ENCODE peak calls at places on chromosomes 6 and 20, in four cellular contexts. A, I, X and L are unnamed samples.

GRCh38 chr6:23180504-23181293 is 611.3 kb downstream of the HDGFL1 start:
- DNase-seq in A (peak; percentile 51), I (no peak), X (peak; percentile 59), L (peak; percentile 92)

GRCh38 chr6:165805067-165805525 is 142.1 kb upstream of the PDE10A start:
- DNase-seq in A (no peak), I (no peak), X (no peak), L (no peak)

GRCh38 chr20:39660965-39661364 is 698.8 kb downstream of the DHX35 start:
- DNase-seq in A (no peak), I (no peak), X (no peak), L (peak; percentile 8)

GRCh38 chr6:49826743-49827406 is 39.5 kb downstream of the CRISP1 start:
- DNase-seq in A (no peak), I (no peak), X (no peak), L (no peak)

GRCh38 chr6:49321673-49322072 is 141.4 kb downstream of the MMUT start:
- DNase-seq in A (no peak), I (no peak), X (no peak), L (no peak)

GRCh38 chr6:3977875-3978711 is 100.8 kb downstream of the FAM217A start:
- DNase-seq in A (peak; percentile 73), I (peak; percentile 43), X (peak; percentile 97), L (peak; percentile 92)

GRCh38 chr6:136779682-136780081 is 12.6 kb downstream of the MAP3K5 start:
- DNase-seq in A (no peak), I (no peak), X (no peak), L (no peak)

GRCh38 chr6:159941286-159942113 is 27.4 kb upstream of the IGF2R start:
- DNase-seq in A (peak; percentile 24), I (no peak), X (peak; percentile 68), L (peak; percentile 67)

GRCh38 chr20:17024513-17025105 is 202.2 kb upstream of the PCSK2 start:
- DNase-seq in A (peak; percentile 48), I (no peak), X (no peak), L (no peak)

GRCh38 chr20:18712877-18713276 is 100.7 kb upstream of the SCP2D1 start:
- DNase-seq in A (no peak), I (no peak), X (no peak), L (no peak)

GRCh38 chr20:23327617-23328333 is 22.8 kb upstream of the NXT1 start:
- DNase-seq in A (no peak), I (no peak), X (no peak), L (no peak)

GRCh38 chr6:7224726-7225125 is 88.3 kb downstream of the SSR1 start:
- DNase-seq in A (no peak), I (no peak), X (no peak), L (no peak)

GRCh38 chr6:1376653-1377052 is 12.7 kb upstream of the FOXF2 start:
- DNase-seq in A (no peak), I (no peak), X (no peak), L (no peak)

GRCh38 chr6:36920049-36920448 is 34.3 kb downstream of the C6orf89 start:
- DNase-seq in A (no peak), I (no peak), X (no peak), L (no peak)

GRCh38 chr6:36917541-36918193 is 31.9 kb downstream of the C6orf89 start:
- DNase-seq in A (peak; percentile 25), I (no peak), X (no peak), L (peak; percentile 59)

GRCh38 chr6:36924778-36925396 is 29.7 kb upstream of the PI16 start:
- DNase-seq in A (no peak), I (no peak), X (no peak), L (no peak)

GRCh38 chr6:36924131-36924530 is 30.4 kb upstream of the PI16 start:
- DNase-seq in A (no peak), I (no peak), X (no peak), L (no peak)

DNA sequence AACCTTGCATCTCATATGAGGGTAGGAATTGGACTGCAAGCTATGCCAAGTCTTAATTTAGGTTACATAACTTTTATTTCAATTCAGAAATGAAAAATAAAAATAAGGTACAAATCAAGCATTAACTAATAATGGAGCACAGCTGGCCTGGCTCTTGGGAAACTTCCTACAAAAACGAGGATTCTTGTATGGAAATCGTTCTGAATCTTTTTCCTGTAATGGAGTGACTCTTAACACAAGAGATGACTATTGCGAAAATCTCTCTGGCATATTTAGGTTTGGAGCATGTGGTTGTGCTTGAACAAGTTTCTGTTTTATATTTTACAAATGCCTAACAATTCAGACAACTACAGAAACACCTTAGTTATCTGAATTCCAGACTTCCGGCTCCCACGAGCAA is 34.0 kb upstream of the PI16 start:
- DNase-seq in A (no peak), I (no peak), X (no peak), L (peak; percentile 67)
- H3K4me3 ChIP-seq in A (no peak overlapping the region), I (no peak overlapping the region), X (no peak overlapping the region), L (no peak overlapping the region)

DNA sequence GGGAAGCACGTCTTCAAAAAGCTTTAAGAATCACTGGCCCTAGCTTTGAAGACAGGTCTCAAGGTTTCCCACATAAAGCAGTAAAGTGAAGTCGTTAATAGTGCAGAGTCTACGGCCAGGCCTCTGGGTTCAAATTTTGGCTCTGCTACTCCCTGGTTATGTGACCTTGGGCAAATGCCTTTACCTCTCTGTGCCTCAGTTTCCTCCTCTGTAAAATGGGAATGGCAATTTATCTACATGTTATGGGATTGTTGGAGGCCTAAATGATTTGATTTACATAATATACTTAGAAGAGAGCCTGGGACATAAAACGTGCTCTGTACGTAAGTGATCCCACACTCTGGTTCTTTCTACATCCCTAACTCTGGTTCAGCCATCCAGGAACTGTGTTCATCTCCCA is 32.1 kb downstream of the CPNE5 start:
- DNase-seq in A (no peak), I (no peak), X (no peak), L (no peak)
- TF ChIP-seq CTCF in A (no peak), I (no peak), X (no peak), L (no peak)

GRCh38 chr6:12719017-12719416 is 2.5 kb downstream of the PHACTR1 start:
- DNase-seq in A (no peak), I (no peak), X (no peak), L (no peak)
- H3K4me3 ChIP-seq in A (no peak overlapping the region), I (no peak overlapping the region), X (no peak overlapping the region), L (no peak overlapping the region)

GRCh38 chr20:52105573-52106422 is 85.8 kb downstream of the ZFP64 start:
- DNase-seq in A (peak; percentile 36), I (no peak), X (peak; percentile 14), L (peak; percentile 53)
- TF ChIP-seq CTCF in A (peak; percentile 25), I (peak; percentile 32), X (peak; percentile 59), L (peak; percentile 27)

GRCh38 chr20:872855-873520 is 39.5 kb downstream of the FAM110A start:
- DNase-seq in A (no peak), I (no peak), X (no peak), L (no peak)
- H3K4me3 ChIP-seq in A (no peak overlapping the region), I (no peak overlapping the region), X (no peak overlapping the region), L (no peak overlapping the region)

DNA sequence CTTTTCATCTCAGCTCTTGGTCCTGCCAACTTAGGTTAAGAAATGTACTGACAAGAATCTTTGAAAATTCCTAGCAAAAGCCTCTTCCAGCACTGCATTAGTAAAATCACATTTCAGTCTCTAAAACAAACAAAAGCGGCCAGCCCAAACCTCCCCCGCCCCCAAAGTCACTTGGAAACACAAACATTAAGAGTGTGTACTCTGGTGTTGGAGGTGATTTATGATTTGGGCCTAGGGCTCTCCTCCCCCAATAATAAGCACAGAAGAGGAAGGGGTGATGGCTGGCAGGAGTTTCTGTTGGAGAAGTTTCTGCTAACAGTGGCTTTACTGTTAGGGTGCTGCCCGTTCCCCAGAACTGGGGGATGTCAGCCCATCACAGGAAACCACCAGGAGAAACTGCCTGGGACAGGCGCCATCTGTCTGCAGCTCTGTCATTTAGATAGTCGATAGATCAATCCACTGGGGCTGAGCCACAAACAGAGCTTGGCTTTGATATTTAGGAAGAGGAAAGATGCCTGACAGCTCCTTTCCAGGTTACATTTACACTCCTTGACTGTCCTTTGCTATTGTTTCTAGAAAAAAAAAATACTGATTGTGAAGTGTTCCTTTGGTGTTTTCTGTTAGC is 199.5 kb downstream of the CD83 start:
- DNase-seq in A (peak; percentile 22), I (no peak), X (no peak), L (no peak)
- TF ChIP-seq CTCF in A (peak; percentile 27), I (peak; percentile 43), X (peak; percentile 33), L (no peak)

GRCh38 chr20:58978351-58979190 is 2.5 kb upstream of the NELFCD start:
- DNase-seq in A (no peak), I (no peak), X (no peak), L (no peak)
- H3K4me3 ChIP-seq in A (no peak overlapping the region), I (no peak overlapping the region), X (no peak overlapping the region), L (no peak overlapping the region)